ENCODE peak calls at places on chromosomes 16 and 17, in eight cellular contexts. One of them, this sample, is unnamed.

GRCh38 chr17:42118545-42118944 is 2.6 kb downstream of the KAT2A start:
- DNase-seq in NCI-H2081: peak
- DNase-seq in adrenal gland: no peak
- DNase-seq in bronchial epithelial cell: peak
- DNase-seq in activated naive CD8-positive, alpha-beta T cell treated with anti-CD3 and anti-CD28 coated beads for 36 hours: peak
- DNase-seq in progenitor cell of endocrine pancreas: no peak
- DNase-seq in HS-5: no peak
- DNase-seq in stimulated activated CD4-positive, alpha-beta T cell treated with anti-CD3 and anti-CD28 coated beads, TNF-alpha, amount 100 ng/mL, for 48 hours: peak
- DNase-seq in this sample: peak

GRCh38 chr17:46832306-46832895 is 13.9 kb upstream of the WNT3 start:
- DNase-seq in NCI-H2081: no peak
- DNase-seq in adrenal gland: no peak
- DNase-seq in bronchial epithelial cell: no peak
- DNase-seq in activated naive CD8-positive, alpha-beta T cell treated with anti-CD3 and anti-CD28 coated beads for 36 hours: no peak
- DNase-seq in progenitor cell of endocrine pancreas: no peak
- DNase-seq in HS-5: no peak
- DNase-seq in stimulated activated CD4-positive, alpha-beta T cell treated with anti-CD3 and anti-CD28 coated beads, TNF-alpha, amount 100 ng/mL, for 48 hours: no peak
- DNase-seq in this sample: no peak

GRCh38 chr17:38418069-38418692 is 10.1 kb upstream of the ARHGAP23 start:
- DNase-seq in NCI-H2081: no peak
- DNase-seq in adrenal gland: no peak
- DNase-seq in bronchial epithelial cell: no peak
- DNase-seq in activated naive CD8-positive, alpha-beta T cell treated with anti-CD3 and anti-CD28 coated beads for 36 hours: no peak
- DNase-seq in progenitor cell of endocrine pancreas: no peak
- DNase-seq in HS-5: no peak
- DNase-seq in stimulated activated CD4-positive, alpha-beta T cell treated with anti-CD3 and anti-CD28 coated beads, TNF-alpha, amount 100 ng/mL, for 48 hours: no peak
- DNase-seq in this sample: no peak

GRCh38 chr17:29102741-29103181 is 59.8 kb downstream of the PIPOX start:
- DNase-seq in NCI-H2081: no peak
- DNase-seq in adrenal gland: no peak
- DNase-seq in bronchial epithelial cell: no peak
- DNase-seq in activated naive CD8-positive, alpha-beta T cell treated with anti-CD3 and anti-CD28 coated beads for 36 hours: no peak
- DNase-seq in progenitor cell of endocrine pancreas: no peak
- DNase-seq in HS-5: no peak
- DNase-seq in stimulated activated CD4-positive, alpha-beta T cell treated with anti-CD3 and anti-CD28 coated beads, TNF-alpha, amount 100 ng/mL, for 48 hours: no peak
- DNase-seq in this sample: no peak

GRCh38 chr16:4615389-4616046 is 830 bp upstream of the UBALD1 start:
- DNase-seq in NCI-H2081: no peak
- DNase-seq in adrenal gland: peak
- DNase-seq in bronchial epithelial cell: no peak
- DNase-seq in activated naive CD8-positive, alpha-beta T cell treated with anti-CD3 and anti-CD28 coated beads for 36 hours: no peak
- DNase-seq in progenitor cell of endocrine pancreas: no peak
- DNase-seq in HS-5: no peak
- DNase-seq in stimulated activated CD4-positive, alpha-beta T cell treated with anti-CD3 and anti-CD28 coated beads, TNF-alpha, amount 100 ng/mL, for 48 hours: no peak
- DNase-seq in this sample: no peak

GRCh38 chr17:62895256-62895649 is 70.8 kb upstream of the TANC2 start:
- DNase-seq in NCI-H2081: no peak
- DNase-seq in adrenal gland: no peak
- DNase-seq in bronchial epithelial cell: no peak
- DNase-seq in activated naive CD8-positive, alpha-beta T cell treated with anti-CD3 and anti-CD28 coated beads for 36 hours: no peak
- DNase-seq in progenitor cell of endocrine pancreas: no peak
- DNase-seq in HS-5: no peak
- DNase-seq in stimulated activated CD4-positive, alpha-beta T cell treated with anti-CD3 and anti-CD28 coated beads, TNF-alpha, amount 100 ng/mL, for 48 hours: no peak
- DNase-seq in this sample: no peak

GRCh38 chr17:50100921-50101345 is 5.8 kb downstream of the PDK2 start:
- DNase-seq in NCI-H2081: no peak
- DNase-seq in adrenal gland: no peak
- DNase-seq in bronchial epithelial cell: no peak
- DNase-seq in activated naive CD8-positive, alpha-beta T cell treated with anti-CD3 and anti-CD28 coated beads for 36 hours: no peak
- DNase-seq in progenitor cell of endocrine pancreas: no peak
- DNase-seq in HS-5: no peak
- DNase-seq in stimulated activated CD4-positive, alpha-beta T cell treated with anti-CD3 and anti-CD28 coated beads, TNF-alpha, amount 100 ng/mL, for 48 hours: no peak
- DNase-seq in this sample: no peak

GRCh38 chr16:79661578-79661977 is 61.0 kb upstream of the MAF start:
- DNase-seq in NCI-H2081: no peak
- DNase-seq in adrenal gland: no peak
- DNase-seq in bronchial epithelial cell: no peak
- DNase-seq in activated naive CD8-positive, alpha-beta T cell treated with anti-CD3 and anti-CD28 coated beads for 36 hours: no peak
- DNase-seq in progenitor cell of endocrine pancreas: no peak
- DNase-seq in HS-5: no peak
- DNase-seq in stimulated activated CD4-positive, alpha-beta T cell treated with anti-CD3 and anti-CD28 coated beads, TNF-alpha, amount 100 ng/mL, for 48 hours: no peak
- DNase-seq in this sample: no peak

GRCh38 chr16:1984347-1985225 is 593 bp downstream of the GFER start:
- DNase-seq in NCI-H2081: no peak
- DNase-seq in adrenal gland: no peak
- DNase-seq in bronchial epithelial cell: no peak
- DNase-seq in activated naive CD8-positive, alpha-beta T cell treated with anti-CD3 and anti-CD28 coated beads for 36 hours: no peak
- DNase-seq in progenitor cell of endocrine pancreas: no peak
- DNase-seq in HS-5: no peak
- DNase-seq in stimulated activated CD4-positive, alpha-beta T cell treated with anti-CD3 and anti-CD28 coated beads, TNF-alpha, amount 100 ng/mL, for 48 hours: no peak
- DNase-seq in this sample: peak

GRCh38 chr17:31289790-31290189 is 7.2 kb downstream of the OMG start:
- DNase-seq in NCI-H2081: no peak
- DNase-seq in adrenal gland: no peak
- DNase-seq in bronchial epithelial cell: no peak
- DNase-seq in activated naive CD8-positive, alpha-beta T cell treated with anti-CD3 and anti-CD28 coated beads for 36 hours: no peak
- DNase-seq in progenitor cell of endocrine pancreas: no peak
- DNase-seq in HS-5: no peak
- DNase-seq in stimulated activated CD4-positive, alpha-beta T cell treated with anti-CD3 and anti-CD28 coated beads, TNF-alpha, amount 100 ng/mL, for 48 hours: no peak
- DNase-seq in this sample: no peak

GRCh38 chr17:4718276-4718675 is 7.8 kb downstream of the ARRB2 start:
- DNase-seq in NCI-H2081: no peak
- DNase-seq in adrenal gland: no peak
- DNase-seq in bronchial epithelial cell: no peak
- DNase-seq in activated naive CD8-positive, alpha-beta T cell treated with anti-CD3 and anti-CD28 coated beads for 36 hours: no peak
- DNase-seq in progenitor cell of endocrine pancreas: no peak
- DNase-seq in HS-5: no peak
- DNase-seq in stimulated activated CD4-positive, alpha-beta T cell treated with anti-CD3 and anti-CD28 coated beads, TNF-alpha, amount 100 ng/mL, for 48 hours: no peak
- DNase-seq in this sample: no peak

GRCh38 chr17:16950488-16950887 is 21.4 kb downstream of the TNFRSF13B start:
- DNase-seq in NCI-H2081: no peak
- DNase-seq in adrenal gland: no peak
- DNase-seq in bronchial epithelial cell: no peak
- DNase-seq in activated naive CD8-positive, alpha-beta T cell treated with anti-CD3 and anti-CD28 coated beads for 36 hours: no peak
- DNase-seq in progenitor cell of endocrine pancreas: no peak
- DNase-seq in HS-5: no peak
- DNase-seq in stimulated activated CD4-positive, alpha-beta T cell treated with anti-CD3 and anti-CD28 coated beads, TNF-alpha, amount 100 ng/mL, for 48 hours: no peak
- DNase-seq in this sample: no peak

GRCh38 chr16:69522732-69523404 is 42.9 kb upstream of the NFAT5 start:
- DNase-seq in NCI-H2081: no peak
- DNase-seq in adrenal gland: no peak
- DNase-seq in bronchial epithelial cell: no peak
- DNase-seq in activated naive CD8-positive, alpha-beta T cell treated with anti-CD3 and anti-CD28 coated beads for 36 hours: peak
- DNase-seq in progenitor cell of endocrine pancreas: no peak
- DNase-seq in HS-5: no peak
- DNase-seq in stimulated activated CD4-positive, alpha-beta T cell treated with anti-CD3 and anti-CD28 coated beads, TNF-alpha, amount 100 ng/mL, for 48 hours: no peak
- DNase-seq in this sample: no peak